ENCODE peak calls at places on chromosomes 13 and 19, in ten cellular contexts. One of them, this sample, is unnamed.

GRCh38 chr13:113671066-113672001 is 4.3 kb downstream of the GRK1 start:
- DNase-seq in psoas muscle: peak; percentile 40
- DNase-seq in small intestine: no peak
- DNase-seq in neuronal stem cell: no peak
- DNase-seq in colonic mucosa: no peak
- DNase-seq in adrenal gland: no peak
- DNase-seq in CD8-positive, alpha-beta T cell: no peak
- DNase-seq in SK-N-SH: no peak
- DNase-seq in heart right ventricle: no peak
- DNase-seq in heart left ventricle: peak; percentile 22
- DNase-seq in this sample: peak; percentile 46

GRCh38 chr19:10074153-10074552 is 12.0 kb upstream of the SHFL start:
- DNase-seq in small intestine: peak; percentile 52
- DNase-seq in psoas muscle: no peak
- DNase-seq in CD8-positive, alpha-beta T cell: no peak
- DNase-seq in neuronal stem cell: no peak
- DNase-seq in heart left ventricle: no peak
- DNase-seq in heart right ventricle: no peak
- DNase-seq in adrenal gland: no peak
- DNase-seq in SK-N-SH: no peak
- DNase-seq in colonic mucosa: peak; percentile 28
- DNase-seq in this sample: peak; percentile 86

GRCh38 chr13:30905932-30906383 is at the start of gene MEDAG:
- DNase-seq in neuronal stem cell: no peak
- DNase-seq in heart right ventricle: peak; percentile 79
- DNase-seq in small intestine: no peak
- DNase-seq in colonic mucosa: peak; percentile 39
- DNase-seq in adrenal gland: peak; percentile 27
- DNase-seq in SK-N-SH: no peak
- DNase-seq in psoas muscle: peak; percentile 92
- DNase-seq in heart left ventricle: peak; percentile 86
- DNase-seq in CD8-positive, alpha-beta T cell: no peak
- DNase-seq in this sample: no peak

GRCh38 chr13:74870865-74871264 is 611.1 kb downstream of the TBC1D4 start:
- DNase-seq in adrenal gland: no peak
- DNase-seq in heart left ventricle: no peak
- DNase-seq in small intestine: no peak
- DNase-seq in colonic mucosa: no peak
- DNase-seq in psoas muscle: no peak
- DNase-seq in neuronal stem cell: no peak
- DNase-seq in SK-N-SH: no peak
- DNase-seq in CD8-positive, alpha-beta T cell: no peak
- DNase-seq in heart right ventricle: no peak
- DNase-seq in this sample: no peak

GRCh38 chr13:42986176-42986574 is 5.9 kb downstream of the EPSTI1 start:
- DNase-seq in adrenal gland: no peak
- DNase-seq in small intestine: no peak
- DNase-seq in SK-N-SH: no peak
- DNase-seq in colonic mucosa: no peak
- DNase-seq in heart right ventricle: no peak
- DNase-seq in psoas muscle: no peak
- DNase-seq in neuronal stem cell: no peak
- DNase-seq in CD8-positive, alpha-beta T cell: no peak
- DNase-seq in heart left ventricle: no peak
- DNase-seq in this sample: peak; percentile 32

GRCh38 chr13:80083516-80084085 is 257.3 kb downstream of the SPRY2 start:
- DNase-seq in psoas muscle: no peak
- DNase-seq in small intestine: no peak
- DNase-seq in CD8-positive, alpha-beta T cell: no peak
- DNase-seq in heart left ventricle: no peak
- DNase-seq in heart right ventricle: no peak
- DNase-seq in adrenal gland: no peak
- DNase-seq in SK-N-SH: no peak
- DNase-seq in neuronal stem cell: no peak
- DNase-seq in colonic mucosa: no peak
- DNase-seq in this sample: no peak

GRCh38 chr13:35881360-35881759 is 249.8 kb downstream of the DCLK1 start:
- DNase-seq in CD8-positive, alpha-beta T cell: no peak
- DNase-seq in neuronal stem cell: no peak
- DNase-seq in adrenal gland: no peak
- DNase-seq in psoas muscle: no peak
- DNase-seq in heart left ventricle: no peak
- DNase-seq in small intestine: no peak
- DNase-seq in colonic mucosa: no peak
- DNase-seq in SK-N-SH: no peak
- DNase-seq in heart right ventricle: no peak
- DNase-seq in this sample: no peak

GRCh38 chr13:106362637-106363036 is 172.8 kb downstream of the EFNB2 start:
- DNase-seq in psoas muscle: no peak
- DNase-seq in heart right ventricle: no peak
- DNase-seq in colonic mucosa: no peak
- DNase-seq in heart left ventricle: no peak
- DNase-seq in CD8-positive, alpha-beta T cell: no peak
- DNase-seq in adrenal gland: no peak
- DNase-seq in small intestine: no peak
- DNase-seq in neuronal stem cell: no peak
- DNase-seq in SK-N-SH: peak; percentile 42
- DNase-seq in this sample: no peak

DNA sequence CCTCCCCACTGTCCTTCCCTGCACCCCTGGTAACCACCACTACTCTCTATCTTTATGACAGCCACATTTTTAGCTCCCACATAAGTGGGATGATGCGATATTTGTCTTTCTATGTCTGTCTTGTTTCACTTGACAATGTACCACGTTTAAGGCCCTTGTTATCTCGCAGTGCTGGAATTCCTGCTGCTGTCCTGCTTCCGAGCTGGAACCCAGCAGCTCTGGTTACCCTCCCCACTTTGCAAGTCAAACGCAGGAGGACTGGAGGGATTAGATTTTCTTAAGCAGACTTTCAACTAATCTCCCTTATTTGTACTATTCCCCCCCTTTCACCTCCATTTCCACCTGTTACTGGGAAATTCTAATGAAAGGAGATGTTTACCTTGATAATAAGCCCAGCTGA is 59.1 kb upstream of the PDX1 start:
- DNase-seq in small intestine: no peak
- DNase-seq in heart right ventricle: no peak
- DNase-seq in heart left ventricle: no peak
- DNase-seq in psoas muscle: no peak
- DNase-seq in neuronal stem cell: no peak
- DNase-seq in CD8-positive, alpha-beta T cell: no peak
- DNase-seq in adrenal gland: no peak
- DNase-seq in colonic mucosa: no peak
- DNase-seq in SK-N-SH: no peak
- DNase-seq in this sample: no peak
- H3K27me3 ChIP-seq in small intestine: peaks cover 8% of the 10 kb centered on the region
- H3K27me3 ChIP-seq in heart right ventricle: peaks cover 77% of the 10 kb centered on the region
- H3K27me3 ChIP-seq in heart left ventricle: peaks cover 28% of the 10 kb centered on the region
- H3K27me3 ChIP-seq in psoas muscle: peaks cover 4% of the 10 kb centered on the region
- H3K27me3 ChIP-seq in neuronal stem cell: peaks cover 27% of the 10 kb centered on the region
- H3K27me3 ChIP-seq in CD8-positive, alpha-beta T cell: peaks cover 2% of the 10 kb centered on the region
- H3K27me3 ChIP-seq in adrenal gland: peaks cover 14% of the 10 kb centered on the region
- H3K27me3 ChIP-seq in colonic mucosa: peaks cover 4% of the 10 kb centered on the region
- H3K27me3 ChIP-seq in SK-N-SH: peaks cover 35% of the 10 kb centered on the region
- H3K27me3 ChIP-seq in this sample: peaks cover 3% of the 10 kb centered on the region

GRCh38 chr19:4536798-4537197 is 1.8 kb upstream of the PLIN5 start:
- DNase-seq in adrenal gland: peak; percentile 49
- DNase-seq in neuronal stem cell: no peak
- DNase-seq in heart right ventricle: no peak
- DNase-seq in psoas muscle: no peak
- DNase-seq in SK-N-SH: peak; percentile 36
- DNase-seq in CD8-positive, alpha-beta T cell: no peak
- DNase-seq in colonic mucosa: no peak
- DNase-seq in small intestine: no peak
- DNase-seq in heart left ventricle: no peak
- DNase-seq in this sample: no peak

GRCh38 chr19:4533835-4534424 is 1.1 kb downstream of the PLIN5 start:
- DNase-seq in colonic mucosa: no peak
- DNase-seq in heart left ventricle: no peak
- DNase-seq in neuronal stem cell: no peak
- DNase-seq in SK-N-SH: no peak
- DNase-seq in small intestine: no peak
- DNase-seq in psoas muscle: no peak
- DNase-seq in adrenal gland: no peak
- DNase-seq in CD8-positive, alpha-beta T cell: no peak
- DNase-seq in heart right ventricle: no peak
- DNase-seq in this sample: peak; percentile 53

GRCh38 chr19:4533334-4533733 is 1.7 kb downstream of the PLIN5 start:
- DNase-seq in colonic mucosa: no peak
- DNase-seq in small intestine: no peak
- DNase-seq in heart left ventricle: no peak
- DNase-seq in heart right ventricle: no peak
- DNase-seq in CD8-positive, alpha-beta T cell: no peak
- DNase-seq in psoas muscle: no peak
- DNase-seq in SK-N-SH: no peak
- DNase-seq in neuronal stem cell: no peak
- DNase-seq in adrenal gland: no peak
- DNase-seq in this sample: peak; percentile 16

GRCh38 chr19:4537953-4538600 is 1.8 kb downstream of the LRG1 start:
- DNase-seq in heart right ventricle: no peak
- DNase-seq in colonic mucosa: no peak
- DNase-seq in heart left ventricle: no peak
- DNase-seq in neuronal stem cell: no peak
- DNase-seq in psoas muscle: peak; percentile 69
- DNase-seq in SK-N-SH: no peak
- DNase-seq in CD8-positive, alpha-beta T cell: no peak
- DNase-seq in adrenal gland: no peak
- DNase-seq in small intestine: no peak
- DNase-seq in this sample: peak; percentile 87

GRCh38 chr19:4534836-4535658 is at the start of gene PLIN5:
- DNase-seq in small intestine: peak; percentile 28
- DNase-seq in SK-N-SH: peak; percentile 98
- DNase-seq in psoas muscle: peak; percentile 95
- DNase-seq in neuronal stem cell: peak; percentile 85
- DNase-seq in heart right ventricle: peak; percentile 83
- DNase-seq in heart left ventricle: peak; percentile 89
- DNase-seq in CD8-positive, alpha-beta T cell: peak; percentile 15
- DNase-seq in adrenal gland: peak; percentile 95
- DNase-seq in colonic mucosa: peak; percentile 87
- DNase-seq in this sample: peak; percentile 100
- H3K4me3 ChIP-seq in small intestine: no peak within 1 kb of the TSS
- H3K4me3 ChIP-seq in SK-N-SH: peak within 1 kb of the TSS; percentile 29
- H3K4me3 ChIP-seq in psoas muscle: peak within 1 kb of the TSS; percentile 66
- H3K4me3 ChIP-seq in neuronal stem cell: peak within 1 kb of the TSS; percentile 74
- H3K4me3 ChIP-seq in heart right ventricle: peak within 1 kb of the TSS; percentile 30
- H3K4me3 ChIP-seq in heart left ventricle: peak within 1 kb of the TSS; percentile 51
- H3K4me3 ChIP-seq in CD8-positive, alpha-beta T cell: no peak within 1 kb of the TSS
- H3K4me3 ChIP-seq in adrenal gland: peak within 1 kb of the TSS; percentile 40
- H3K4me3 ChIP-seq in colonic mucosa: peak within 1 kb of the TSS; percentile 32
- H3K4me3 ChIP-seq in this sample: peak within 1 kb of the TSS; percentile 33

DNA sequence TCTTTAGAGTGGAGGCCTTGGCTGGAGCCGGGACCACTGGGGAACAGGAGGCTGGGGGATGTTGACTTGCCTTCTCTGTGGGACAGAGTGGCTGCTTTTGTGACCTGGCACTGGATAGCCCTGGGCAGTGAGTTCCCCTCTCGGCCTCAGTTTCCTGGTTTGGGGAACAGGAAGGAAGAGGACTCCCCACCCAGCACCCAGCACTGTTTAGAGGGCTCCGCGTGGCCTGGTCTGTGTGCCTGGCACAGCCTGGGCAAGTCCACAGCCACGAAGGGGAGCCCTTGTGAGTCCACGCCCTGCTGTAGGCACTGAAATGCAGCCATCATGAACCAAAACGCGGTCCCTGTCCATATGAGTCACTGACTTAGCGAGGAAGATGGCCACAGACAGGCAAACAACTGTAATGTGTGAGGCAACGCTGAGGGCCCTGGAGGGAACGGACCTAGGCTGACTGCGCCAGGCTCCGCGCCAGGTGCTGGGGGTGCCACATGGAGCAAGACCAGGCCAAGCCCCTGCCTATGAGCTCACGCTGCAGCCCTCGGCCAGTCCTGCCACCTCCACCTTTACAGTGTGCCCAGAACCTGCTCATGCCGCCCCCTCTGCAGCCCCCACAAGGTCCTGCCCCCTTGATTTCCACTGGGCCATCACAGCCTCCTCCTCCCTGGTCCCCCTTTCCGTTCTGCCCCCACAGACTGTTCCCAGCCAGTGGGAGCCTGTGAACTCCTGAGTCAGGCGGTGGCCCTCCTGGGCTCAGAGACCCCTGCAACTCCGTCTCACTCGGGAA is 35.5 kb downstream of the PAK4 start:
- DNase-seq in small intestine: no peak
- DNase-seq in psoas muscle: no peak
- DNase-seq in neuronal stem cell: no peak
- DNase-seq in heart right ventricle: no peak
- DNase-seq in CD8-positive, alpha-beta T cell: no peak
- DNase-seq in SK-N-SH: no peak
- DNase-seq in adrenal gland: peak; percentile 64
- DNase-seq in colonic mucosa: no peak
- DNase-seq in heart left ventricle: no peak
- DNase-seq in this sample: no peak
- H3K27me3 ChIP-seq in small intestine: no peaks in the 10 kb centered on the region
- H3K27me3 ChIP-seq in psoas muscle: no peaks in the 10 kb centered on the region
- H3K27me3 ChIP-seq in neuronal stem cell: no peaks in the 10 kb centered on the region
- H3K27me3 ChIP-seq in heart right ventricle: no peaks in the 10 kb centered on the region
- H3K27me3 ChIP-seq in CD8-positive, alpha-beta T cell: no peaks in the 10 kb centered on the region
- H3K27me3 ChIP-seq in SK-N-SH: no peaks in the 10 kb centered on the region
- H3K27me3 ChIP-seq in adrenal gland: no peaks in the 10 kb centered on the region
- H3K27me3 ChIP-seq in colonic mucosa: no peaks in the 10 kb centered on the region
- H3K27me3 ChIP-seq in heart left ventricle: no peaks in the 10 kb centered on the region
- H3K27me3 ChIP-seq in this sample: no peaks in the 10 kb centered on the region

GRCh38 chr19:3605770-3606169 is 905 bp downstream of the TBXA2R start:
- DNase-seq in CD8-positive, alpha-beta T cell: no peak
- DNase-seq in heart right ventricle: no peak
- DNase-seq in SK-N-SH: no peak
- DNase-seq in psoas muscle: no peak
- DNase-seq in heart left ventricle: no peak
- DNase-seq in neuronal stem cell: no peak
- DNase-seq in adrenal gland: no peak
- DNase-seq in colonic mucosa: no peak
- DNase-seq in small intestine: no peak
- DNase-seq in this sample: no peak

GRCh38 chr19:3606690-3607289 is at the start of gene TBXA2R:
- DNase-seq in adrenal gland: peak; percentile 89
- DNase-seq in neuronal stem cell: no peak
- DNase-seq in psoas muscle: no peak
- DNase-seq in small intestine: no peak
- DNase-seq in heart right ventricle: peak; percentile 84
- DNase-seq in heart left ventricle: peak; percentile 82
- DNase-seq in CD8-positive, alpha-beta T cell: peak; percentile 49
- DNase-seq in SK-N-SH: peak; percentile 96
- DNase-seq in colonic mucosa: peak; percentile 80
- DNase-seq in this sample: peak; percentile 97

GRCh38 chr19:3604987-3605343 is 1.7 kb downstream of the TBXA2R start:
- DNase-seq in heart left ventricle: no peak
- DNase-seq in CD8-positive, alpha-beta T cell: peak; percentile 35
- DNase-seq in adrenal gland: no peak
- DNase-seq in SK-N-SH: no peak
- DNase-seq in colonic mucosa: no peak
- DNase-seq in heart right ventricle: no peak
- DNase-seq in small intestine: no peak
- DNase-seq in neuronal stem cell: no peak
- DNase-seq in psoas muscle: no peak
- DNase-seq in this sample: peak; percentile 56

GRCh38 chr19:3605361-3605760 is 1.3 kb downstream of the TBXA2R start:
- DNase-seq in psoas muscle: no peak
- DNase-seq in small intestine: no peak
- DNase-seq in heart left ventricle: no peak
- DNase-seq in colonic mucosa: no peak
- DNase-seq in SK-N-SH: no peak
- DNase-seq in heart right ventricle: no peak
- DNase-seq in neuronal stem cell: no peak
- DNase-seq in CD8-positive, alpha-beta T cell: no peak
- DNase-seq in adrenal gland: no peak
- DNase-seq in this sample: no peak

GRCh38 chr19:3606174-3606689 is 443 bp downstream of the TBXA2R start:
- DNase-seq in heart right ventricle: no peak
- DNase-seq in CD8-positive, alpha-beta T cell: peak; percentile 28
- DNase-seq in small intestine: peak; percentile 74
- DNase-seq in heart left ventricle: no peak
- DNase-seq in neuronal stem cell: no peak
- DNase-seq in SK-N-SH: peak; percentile 78
- DNase-seq in adrenal gland: peak; percentile 69
- DNase-seq in colonic mucosa: peak; percentile 79
- DNase-seq in psoas muscle: no peak
- DNase-seq in this sample: peak; percentile 90
- H3K4me3 ChIP-seq in heart right ventricle: peak overlapping the region; percentile 57
- H3K4me3 ChIP-seq in CD8-positive, alpha-beta T cell: peak overlapping the region; percentile 20
- H3K4me3 ChIP-seq in small intestine: peak overlapping the region; percentile 44
- H3K4me3 ChIP-seq in heart left ventricle: peak overlapping the region; percentile 67
- H3K4me3 ChIP-seq in neuronal stem cell: peak overlapping the region; percentile 65
- H3K4me3 ChIP-seq in SK-N-SH: peak overlapping the region; percentile 73
- H3K4me3 ChIP-seq in adrenal gland: peak overlapping the region; percentile 62
- H3K4me3 ChIP-seq in colonic mucosa: peak overlapping the region; percentile 29
- H3K4me3 ChIP-seq in psoas muscle: peak overlapping the region; percentile 62
- H3K4me3 ChIP-seq in this sample: peak overlapping the region; percentile 57

This sample was measured in H7.